ENCODE peak calls at places on chromosomes 13 and 19, in five cellular contexts. W is lower lobe of right lung; T is activated B cell treated with CpG ODN at 0.5 μM for 24 hours; A is CD4-positive, alpha-beta T cell; E is cardiac fibroblast. G is an unnamed sample.

GRCh38 chr13:88622362-88622973 is 951.3 kb downstream of the SLITRK5 start:
- DNase-seq in A (peak; percentile 1), E (no peak), T (no peak), W (no peak), G (no peak)

GRCh38 chr13:48221301-48222190 is 11.5 kb upstream of the ITM2B start:
- DNase-seq in T (no peak), A (no peak), W (no peak), E (peak; percentile 30), G (no peak)

GRCh38 chr13:113670541-113670940 is 3.5 kb downstream of the GRK1 start:
- DNase-seq in A (no peak), E (no peak), T (no peak), W (peak; percentile 13), G (no peak)

GRCh38 chr13:36912369-36912768 is 7.7 kb downstream of the SMAD9 start:
- DNase-seq in E (no peak), A (no peak), T (no peak), W (no peak), G (no peak)

GRCh38 chr19:43532571-43532961 is 422 bp upstream of the ZNF575 start:
- DNase-seq in T (no peak), W (peak; percentile 76), A (no peak), E (no peak), G (no peak)

GRCh38 chr19:9847087-9847671 is 12.1 kb downstream of the PIN1 start:
- DNase-seq in E (peak; percentile 95), A (peak; percentile 32), T (no peak), W (no peak), G (no peak)

GRCh38 chr13:40508112-40508511 is 158.3 kb downstream of the FOXO1 start:
- DNase-seq in W (no peak), A (no peak), E (peak; percentile 89), T (no peak), G (no peak)

GRCh38 chr13:97018029-97018819 is 23.9 kb upstream of the OXGR1 start:
- DNase-seq in E (peak; percentile 73), T (no peak), W (no peak), A (no peak), G (no peak)

GRCh38 chr19:47445527-47445926 is 26.2 kb downstream of the SLC8A2 start:
- DNase-seq in E (no peak), T (no peak), A (no peak), W (no peak), G (no peak)

GRCh38 chr19:35347930-35348298 is 212 bp downstream of the FFAR1 start:
- DNase-seq in E (no peak), T (peak; percentile 47), W (no peak), A (no peak), G (no peak)

GRCh38 chr19:42407085-42407815 is 17.2 kb upstream of the CNFN start:
- DNase-seq in A (no peak), E (no peak), T (no peak), W (no peak), G (no peak)

DNA sequence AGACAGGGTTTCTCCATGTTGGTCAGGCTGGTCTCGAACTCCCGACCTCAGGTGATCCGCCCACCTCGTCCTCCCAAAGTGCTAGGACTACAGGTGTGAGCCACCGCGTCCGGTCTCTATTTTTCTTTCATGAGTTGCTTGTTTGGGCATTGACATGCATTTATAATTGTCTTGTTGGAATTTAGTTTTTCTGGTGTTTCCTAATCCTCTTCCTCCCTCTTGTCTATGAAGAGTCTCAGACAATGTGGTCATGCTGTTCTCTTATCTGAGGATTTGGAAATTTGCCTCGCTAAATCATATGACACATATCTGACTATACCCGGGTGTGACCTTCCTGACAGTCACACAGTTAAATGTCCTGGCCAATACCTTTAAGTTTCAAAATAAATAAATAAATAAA is 7.4 kb upstream of the CEACAM18 start:
- DNase-seq in E (peak; percentile 55), W (no peak), A (no peak), T (no peak), G (no peak)
- TF ChIP-seq CTCF in E (no peak), W (no peak), A (no peak), T (no peak), G (no peak)

GRCh38 chr13:42875448-42876269 is 94.3 kb downstream of the FAM216B start:
- DNase-seq in W (no peak), T (no peak), E (peak; percentile 64), A (no peak), G (no peak)
- TF ChIP-seq CTCF in W (no peak), T (no peak), E (peak; percentile 38), A (no peak), G (no peak)

DNA sequence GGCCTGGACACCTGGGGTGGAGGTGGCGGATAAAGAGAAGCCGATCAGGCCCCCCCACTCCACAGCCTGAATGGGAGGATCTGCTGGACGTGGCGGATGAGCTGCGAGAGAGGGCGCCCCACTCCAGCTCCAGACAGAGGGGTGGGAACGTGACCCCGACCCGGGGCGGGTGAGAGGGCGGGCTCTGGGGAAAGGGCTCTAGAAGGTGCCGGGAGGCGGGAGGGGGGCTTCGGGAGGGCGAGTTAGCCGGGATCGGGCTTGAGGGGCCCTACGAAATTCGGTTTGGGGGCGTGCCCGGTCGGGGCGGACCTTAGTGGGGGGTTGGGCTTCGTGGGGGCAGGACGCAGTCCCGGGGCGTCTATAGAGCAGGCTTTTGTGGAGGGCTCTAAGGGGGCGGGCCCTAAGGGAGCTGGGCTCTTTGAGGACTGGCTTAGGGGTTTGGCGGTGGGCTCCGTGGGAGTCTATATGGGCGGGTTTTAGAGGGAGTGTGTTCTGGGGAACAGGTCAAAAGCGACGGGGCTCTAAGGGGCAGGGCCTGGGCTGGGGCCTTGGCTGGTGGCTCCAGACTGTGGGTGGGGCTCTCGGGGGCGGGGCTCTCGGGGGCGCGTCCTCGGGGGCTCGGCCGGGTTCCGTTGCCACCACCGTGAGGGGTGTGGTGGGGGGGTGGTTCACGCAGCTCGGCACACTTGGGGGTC is 4.1 kb upstream of the NANOS3 start:
- DNase-seq in T (peak; percentile 43), E (no peak), W (no peak), A (no peak), G (no peak)
- TF ChIP-seq CTCF in T (no peak), E (no peak), W (peak; percentile 17), A (no peak), G (no peak)

GRCh38 chr19:984165-984967 is at the start of gene WDR18:
- DNase-seq in W (peak; percentile 96), A (peak; percentile 83), E (peak; percentile 89), T (peak; percentile 89), G (peak; percentile 93)
- TF ChIP-seq CTCF in W (peak; percentile 49), A (no peak), E (no peak), T (no peak), G (peak; percentile 11)

GRCh38 chr19:40661616-40662015 is 28.8 kb downstream of the NUMBL start:
- DNase-seq in W (no peak), E (no peak), A (no peak), T (no peak), G (no peak)

GRCh38 chr19:40666803-40667438 is 23.5 kb downstream of the NUMBL start:
- DNase-seq in E (no peak), W (no peak), A (no peak), T (no peak), G (no peak)

GRCh38 chr19:40663712-40664692 is 26.4 kb downstream of the NUMBL start:
- DNase-seq in A (no peak), T (no peak), E (peak; percentile 30), W (no peak), G (no peak)

GRCh38 chr19:40659566-40659965 is 30.9 kb downstream of the NUMBL start:
- DNase-seq in A (no peak), E (no peak), W (no peak), T (no peak), G (no peak)

GRCh38 chr19:40662925-40663711 is 27.3 kb downstream of the NUMBL start:
- DNase-seq in A (peak; percentile 92), W (peak; percentile 93), T (peak; percentile 95), E (peak; percentile 89), G (peak; percentile 93)
- TF ChIP-seq CTCF in A (peak; percentile 90), W (peak; percentile 98), T (peak; percentile 68), E (no peak), G (peak; percentile 98)

GRCh38 chr19:17389957-17390664 is 3.9 kb downstream of the CCDC194 start:
- DNase-seq in E (no peak), T (no peak), W (no peak), A (no peak), G (no peak)
- TF ChIP-seq CTCF in E (no peak), T (no peak), W (no peak), A (no peak), G (peak; percentile 12)

GRCh38 chr13:26604784-26605183 is 47.3 kb downstream of the WASF3 start:
- DNase-seq in E (no peak), T (no peak), W (peak; percentile 51), A (no peak), G (no peak)

GRCh38 chr13:26602783-26603182 is 45.3 kb downstream of the WASF3 start:
- DNase-seq in E (no peak), A (no peak), W (no peak), T (no peak), G (no peak)

GRCh38 chr13:26600345-26600761 is 42.9 kb downstream of the WASF3 start:
- DNase-seq in T (no peak), A (no peak), W (no peak), E (peak; percentile 46), G (no peak)

GRCh38 chr13:26601669-26602068 is 44.2 kb downstream of the WASF3 start:
- DNase-seq in T (no peak), A (no peak), W (no peak), E (peak; percentile 65), G (no peak)

DNA sequence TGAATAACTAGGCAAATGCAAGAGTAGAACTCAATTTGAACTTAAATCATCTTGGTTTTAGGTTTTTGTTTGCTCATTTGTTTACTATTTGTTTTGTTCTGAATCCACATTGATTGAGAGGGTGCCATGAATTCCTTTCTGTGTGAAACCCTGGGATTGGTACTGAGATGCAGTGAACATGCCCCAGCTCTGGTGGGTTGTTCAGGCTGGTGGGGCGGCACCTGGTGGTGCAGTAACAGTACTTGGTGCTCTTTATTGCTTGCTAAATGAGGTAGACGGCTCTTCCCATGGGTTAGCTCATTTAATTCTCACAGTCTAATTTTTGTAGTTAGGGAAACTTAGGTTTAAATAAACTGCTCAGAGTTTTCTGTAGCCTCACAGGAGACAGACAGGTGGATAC is 48.4 kb downstream of the WASF3 start:
- DNase-seq in A (no peak), T (no peak), W (no peak), E (no peak), G (no peak)
- TF ChIP-seq CTCF in A (no peak), T (no peak), W (no peak), E (no peak), G (no peak)

G was measured in mesothelial cell of epicardium.